ENCODE peak calls at places on chromosome 4, in seven cellular contexts. One of them, this sample, is unnamed.

GRCh38 chr4:107379054-107379869 is 340.8 kb downstream of the PAPSS1 start:
- DNase-seq in heart left ventricle: no peak
- DNase-seq in stomach: no peak
- DNase-seq in sigmoid colon: no peak
- DNase-seq in HCT116: no peak
- DNase-seq in tibial nerve: no peak
- DNase-seq in transverse colon: no peak
- DNase-seq in this sample: no peak

GRCh38 chr4:12926189-12927066 is 557.7 kb downstream of the RAB28 start:
- DNase-seq in transverse colon: no peak
- DNase-seq in stomach: no peak
- DNase-seq in heart left ventricle: no peak
- DNase-seq in HCT116: no peak
- DNase-seq in tibial nerve: no peak
- DNase-seq in sigmoid colon: no peak
- DNase-seq in this sample: no peak

GRCh38 chr4:52096048-52096447 is 44.9 kb downstream of the SPATA18 start:
- DNase-seq in tibial nerve: no peak
- DNase-seq in HCT116: no peak
- DNase-seq in heart left ventricle: no peak
- DNase-seq in stomach: no peak
- DNase-seq in transverse colon: no peak
- DNase-seq in sigmoid colon: no peak
- DNase-seq in this sample: no peak

GRCh38 chr4:72858328-72858727 is 211.2 kb downstream of the COX18 start:
- DNase-seq in heart left ventricle: no peak
- DNase-seq in stomach: no peak
- DNase-seq in HCT116: no peak
- DNase-seq in sigmoid colon: no peak
- DNase-seq in tibial nerve: no peak
- DNase-seq in transverse colon: no peak
- DNase-seq in this sample: no peak

GRCh38 chr4:168845897-168846296 is 164.2 kb downstream of the CBR4 start:
- DNase-seq in HCT116: no peak
- DNase-seq in sigmoid colon: no peak
- DNase-seq in stomach: no peak
- DNase-seq in tibial nerve: no peak
- DNase-seq in transverse colon: no peak
- DNase-seq in heart left ventricle: no peak
- DNase-seq in this sample: no peak

GRCh38 chr4:168647976-168648375 is 151.1 kb downstream of the PALLD start:
- DNase-seq in stomach: no peak
- DNase-seq in sigmoid colon: no peak
- DNase-seq in HCT116: no peak
- DNase-seq in transverse colon: no peak
- DNase-seq in tibial nerve: no peak
- DNase-seq in heart left ventricle: no peak
- DNase-seq in this sample: no peak

GRCh38 chr4:8071741-8072140 is 86.9 kb downstream of the ABLIM2 start:
- DNase-seq in tibial nerve: no peak
- DNase-seq in stomach: no peak
- DNase-seq in transverse colon: no peak
- DNase-seq in HCT116: no peak
- DNase-seq in heart left ventricle: no peak
- DNase-seq in sigmoid colon: no peak
- DNase-seq in this sample: no peak

GRCh38 chr4:177250056-177250696 is 59.5 kb upstream of the NEIL3 start:
- DNase-seq in heart left ventricle: peak; percentile 53
- DNase-seq in transverse colon: peak; percentile 73
- DNase-seq in sigmoid colon: no peak
- DNase-seq in stomach: peak; percentile 70
- DNase-seq in HCT116: peak; percentile 59
- DNase-seq in tibial nerve: peak; percentile 38
- DNase-seq in this sample: no peak

GRCh38 chr4:1603413-1604135 is 80.5 kb downstream of the FAM53A start:
- DNase-seq in tibial nerve: no peak
- DNase-seq in transverse colon: no peak
- DNase-seq in HCT116: no peak
- DNase-seq in stomach: no peak
- DNase-seq in sigmoid colon: peak; percentile 48
- DNase-seq in heart left ventricle: no peak
- DNase-seq in this sample: no peak

GRCh38 chr4:102438873-102439614 is 62.1 kb upstream of the NFKB1 start:
- DNase-seq in HCT116: no peak
- DNase-seq in heart left ventricle: no peak
- DNase-seq in stomach: no peak
- DNase-seq in tibial nerve: peak; percentile 85
- DNase-seq in transverse colon: no peak
- DNase-seq in sigmoid colon: no peak
- DNase-seq in this sample: no peak

GRCh38 chr4:85929926-85930325 is 429.9 kb downstream of the MAPK10 start:
- DNase-seq in sigmoid colon: no peak
- DNase-seq in HCT116: no peak
- DNase-seq in tibial nerve: no peak
- DNase-seq in transverse colon: peak; percentile 49
- DNase-seq in stomach: peak; percentile 68
- DNase-seq in heart left ventricle: no peak
- DNase-seq in this sample: no peak

GRCh38 chr4:172390341-172390740 is 577.1 kb downstream of the GALNTL6 start:
- DNase-seq in HCT116: no peak
- DNase-seq in tibial nerve: no peak
- DNase-seq in transverse colon: no peak
- DNase-seq in stomach: no peak
- DNase-seq in sigmoid colon: no peak
- DNase-seq in heart left ventricle: no peak
- DNase-seq in this sample: no peak

GRCh38 chr4:147954850-147955249 is 223.0 kb downstream of the ARHGAP10 start:
- DNase-seq in transverse colon: no peak
- DNase-seq in sigmoid colon: no peak
- DNase-seq in heart left ventricle: no peak
- DNase-seq in stomach: no peak
- DNase-seq in HCT116: no peak
- DNase-seq in tibial nerve: no peak
- DNase-seq in this sample: no peak

GRCh38 chr4:182235016-182235415 is 8.2 kb upstream of the TENM3 start:
- DNase-seq in transverse colon: no peak
- DNase-seq in HCT116: no peak
- DNase-seq in heart left ventricle: no peak
- DNase-seq in tibial nerve: no peak
- DNase-seq in sigmoid colon: no peak
- DNase-seq in stomach: no peak
- DNase-seq in this sample: no peak

GRCh38 chr4:186627226-186627865 is 72.0 kb upstream of the MTNR1A start:
- DNase-seq in tibial nerve: no peak
- DNase-seq in HCT116: no peak
- DNase-seq in transverse colon: no peak
- DNase-seq in stomach: no peak
- DNase-seq in sigmoid colon: no peak
- DNase-seq in heart left ventricle: no peak
- DNase-seq in this sample: no peak

GRCh38 chr4:159171287-159171686 is 68.4 kb downstream of the RAPGEF2 start:
- DNase-seq in transverse colon: no peak
- DNase-seq in tibial nerve: no peak
- DNase-seq in heart left ventricle: no peak
- DNase-seq in sigmoid colon: no peak
- DNase-seq in stomach: no peak
- DNase-seq in HCT116: no peak
- DNase-seq in this sample: no peak

GRCh38 chr4:30860983-30861382 is 140.8 kb downstream of the PCDH7 start:
- DNase-seq in HCT116: peak; percentile 93
- DNase-seq in tibial nerve: no peak
- DNase-seq in transverse colon: no peak
- DNase-seq in sigmoid colon: no peak
- DNase-seq in stomach: no peak
- DNase-seq in heart left ventricle: no peak
- DNase-seq in this sample: no peak

GRCh38 chr4:40055873-40056721 is 553 bp upstream of the N4BP2 start:
- DNase-seq in transverse colon: peak; percentile 75
- DNase-seq in HCT116: no peak
- DNase-seq in stomach: peak; percentile 72
- DNase-seq in sigmoid colon: peak; percentile 84
- DNase-seq in heart left ventricle: peak; percentile 61
- DNase-seq in tibial nerve: peak; percentile 51
- DNase-seq in this sample: peak; percentile 75
- TF ChIP-seq POLR2A in transverse colon: peak; percentile 75
- TF ChIP-seq POLR2A in HCT116: peak; percentile 44
- TF ChIP-seq POLR2A in stomach: no peak
- TF ChIP-seq POLR2A in sigmoid colon: no peak
- TF ChIP-seq POLR2A in heart left ventricle: no peak
- TF ChIP-seq POLR2A in tibial nerve: no peak
- TF ChIP-seq POLR2A in this sample: no peak

DNA sequence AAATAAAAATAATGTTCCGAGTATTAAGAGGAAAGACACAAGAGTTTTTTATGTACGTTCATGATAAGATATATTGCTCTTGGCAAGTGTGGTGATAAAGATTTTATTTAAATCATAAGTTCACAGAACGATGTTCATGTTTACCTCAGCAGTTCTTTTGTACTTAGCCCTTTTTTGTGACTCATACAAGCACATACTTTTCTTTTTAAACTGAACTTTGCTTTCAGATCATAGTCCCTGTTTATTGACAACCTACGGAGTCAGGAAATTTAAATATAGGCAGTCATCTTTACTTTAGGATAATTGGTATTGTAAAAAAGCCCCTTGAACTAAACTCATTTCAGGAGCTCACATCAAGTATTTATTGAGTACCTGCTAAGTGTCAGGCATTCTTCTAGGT is 1.3 kb upstream of the CTSO start:
- DNase-seq in heart left ventricle: no peak
- DNase-seq in transverse colon: no peak
- DNase-seq in stomach: no peak
- DNase-seq in sigmoid colon: no peak
- DNase-seq in HCT116: no peak
- DNase-seq in tibial nerve: no peak
- DNase-seq in this sample: no peak
- H3K27ac ChIP-seq in heart left ventricle: no peak overlapping the region
- H3K27ac ChIP-seq in transverse colon: peak overlapping the region; percentile 97
- H3K27ac ChIP-seq in stomach: no peak overlapping the region
- H3K27ac ChIP-seq in sigmoid colon: no peak overlapping the region
- H3K27ac ChIP-seq in HCT116: no peak overlapping the region
- H3K27ac ChIP-seq in tibial nerve: no peak overlapping the region
- H3K27ac ChIP-seq in this sample: peak overlapping the region; percentile 99

DNA sequence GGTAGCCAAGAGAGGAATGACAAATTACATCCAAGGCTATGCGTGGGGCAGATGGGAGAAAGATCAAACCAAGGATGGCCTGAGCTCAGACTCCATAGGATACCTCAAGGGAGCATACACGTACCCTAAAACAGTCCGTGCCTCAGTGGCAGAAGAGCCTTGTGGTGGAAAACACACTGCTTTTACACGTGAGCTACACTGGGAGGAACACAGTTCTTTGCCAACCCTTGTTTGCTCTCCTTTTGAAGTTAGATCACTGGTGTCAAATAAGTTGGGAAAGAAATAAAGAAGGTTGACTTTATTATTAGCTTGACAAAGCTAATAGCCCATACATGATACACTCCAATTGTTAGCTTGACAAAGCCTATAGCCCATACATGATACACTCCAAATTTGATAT is 141.9 kb downstream of the MGST2 start:
- DNase-seq in transverse colon: no peak
- DNase-seq in tibial nerve: no peak
- DNase-seq in stomach: no peak
- DNase-seq in HCT116: no peak
- DNase-seq in heart left ventricle: no peak
- DNase-seq in sigmoid colon: no peak
- DNase-seq in this sample: no peak
- H3K4me1 ChIP-seq in transverse colon: peaks cover 8% of the 10 kb centered on the region
- H3K4me1 ChIP-seq in tibial nerve: no peaks in the 10 kb centered on the region
- H3K4me1 ChIP-seq in stomach: no peaks in the 10 kb centered on the region
- H3K4me1 ChIP-seq in HCT116: no peaks in the 10 kb centered on the region
- H3K4me1 ChIP-seq in heart left ventricle: peaks cover 13% of the 10 kb centered on the region
- H3K4me1 ChIP-seq in sigmoid colon: peaks cover 15% of the 10 kb centered on the region
- H3K4me1 ChIP-seq in this sample: peaks cover 5% of the 10 kb centered on the region

GRCh38 chr4:6401797-6402196 is 70.6 kb downstream of the PPP2R2C start:
- DNase-seq in transverse colon: no peak
- DNase-seq in heart left ventricle: no peak
- DNase-seq in tibial nerve: no peak
- DNase-seq in stomach: no peak
- DNase-seq in sigmoid colon: no peak
- DNase-seq in HCT116: no peak
- DNase-seq in this sample: no peak

GRCh38 chr4:6403400-6403685 is 69.1 kb downstream of the PPP2R2C start:
- DNase-seq in heart left ventricle: no peak
- DNase-seq in HCT116: no peak
- DNase-seq in tibial nerve: no peak
- DNase-seq in transverse colon: no peak
- DNase-seq in sigmoid colon: no peak
- DNase-seq in stomach: no peak
- DNase-seq in this sample: no peak

GRCh38 chr4:6404611-6405416 is 67.6 kb downstream of the PPP2R2C start:
- DNase-seq in sigmoid colon: no peak
- DNase-seq in tibial nerve: no peak
- DNase-seq in HCT116: no peak
- DNase-seq in transverse colon: no peak
- DNase-seq in stomach: no peak
- DNase-seq in heart left ventricle: no peak
- DNase-seq in this sample: no peak

GRCh38 chr4:6405417-6405747 is 67.0 kb downstream of the PPP2R2C start:
- DNase-seq in stomach: no peak
- DNase-seq in tibial nerve: no peak
- DNase-seq in transverse colon: no peak
- DNase-seq in HCT116: no peak
- DNase-seq in sigmoid colon: no peak
- DNase-seq in heart left ventricle: no peak
- DNase-seq in this sample: no peak

DNA sequence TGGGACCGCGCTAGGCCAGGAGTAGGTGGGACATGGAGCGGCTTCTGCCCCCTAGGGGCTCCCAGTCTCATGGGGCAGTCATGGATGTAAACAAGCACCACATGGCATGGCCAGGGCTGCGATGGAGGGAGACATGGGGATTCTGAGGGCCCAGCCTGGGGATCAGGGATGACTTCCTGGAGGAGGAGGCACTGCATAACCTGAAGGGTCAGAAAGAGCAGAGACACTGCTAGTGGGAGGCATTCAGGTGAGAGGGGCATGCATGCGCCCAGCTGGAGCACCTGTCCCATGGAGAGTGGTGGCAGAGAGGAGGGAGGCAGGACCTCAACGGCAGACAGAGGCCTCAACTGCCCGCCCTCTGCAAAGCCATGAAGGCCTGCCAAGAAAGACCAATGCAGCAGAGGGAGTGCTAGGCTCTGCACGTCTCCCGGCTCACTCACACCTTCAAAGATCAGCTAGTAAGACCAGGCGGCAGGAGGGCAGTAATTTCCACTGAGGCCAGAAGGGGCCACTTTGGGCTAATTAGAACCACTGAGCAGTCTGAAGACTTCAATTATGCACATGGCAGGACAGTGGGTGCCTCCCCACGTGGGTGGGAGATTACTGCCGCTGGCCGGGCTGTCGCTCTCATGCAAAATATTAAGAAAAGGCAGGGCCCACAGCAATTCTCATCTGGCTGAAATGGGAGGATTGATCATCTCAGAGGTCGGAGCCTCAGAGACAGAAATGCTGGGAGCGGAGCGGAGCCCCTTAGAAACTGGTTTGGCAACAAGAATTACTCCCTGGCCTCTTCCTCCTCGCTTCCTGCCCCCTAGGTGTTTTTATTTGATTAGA is 69.6 kb downstream of the PPP2R2C start:
- DNase-seq in tibial nerve: no peak
- DNase-seq in HCT116: no peak
- DNase-seq in sigmoid colon: no peak
- DNase-seq in heart left ventricle: no peak
- DNase-seq in transverse colon: no peak
- DNase-seq in stomach: no peak
- DNase-seq in this sample: no peak
- TF ChIP-seq POLR2A in tibial nerve: no peak
- TF ChIP-seq POLR2A in HCT116: no peak
- TF ChIP-seq POLR2A in sigmoid colon: no peak
- TF ChIP-seq POLR2A in heart left ventricle: no peak
- TF ChIP-seq POLR2A in transverse colon: no peak
- TF ChIP-seq POLR2A in stomach: no peak
- TF ChIP-seq POLR2A in this sample: no peak

GRCh38 chr4:24805566-24805965 is 10.2 kb downstream of the SOD3 start:
- DNase-seq in sigmoid colon: no peak
- DNase-seq in HCT116: no peak
- DNase-seq in tibial nerve: no peak
- DNase-seq in stomach: no peak
- DNase-seq in heart left ventricle: no peak
- DNase-seq in transverse colon: no peak
- DNase-seq in this sample: no peak
- H3K27ac ChIP-seq in sigmoid colon: peak overlapping the region; percentile 82
- H3K27ac ChIP-seq in HCT116: no peak overlapping the region
- H3K27ac ChIP-seq in tibial nerve: no peak overlapping the region
- H3K27ac ChIP-seq in stomach: no peak overlapping the region
- H3K27ac ChIP-seq in heart left ventricle: no peak overlapping the region
- H3K27ac ChIP-seq in transverse colon: no peak overlapping the region
- H3K27ac ChIP-seq in this sample: no peak overlapping the region